ENCODE peak calls at places on chromosomes 16 and 17, in six cellular contexts. One of them, this sample, is unnamed.

GRCh38 chr17:57694051-57694450 is 51.0 kb downstream of the CCDC182 start:
- DNase-seq in colonic mucosa: no peak
- DNase-seq in ovary: no peak
- DNase-seq in adrenal gland: no peak
- DNase-seq in pancreas: no peak
- DNase-seq in CD8-positive, alpha-beta T cell: no peak
- DNase-seq in this sample: no peak

GRCh38 chr17:38761612-38762011 is 9.1 kb downstream of the PSMB3 start:
- DNase-seq in colonic mucosa: peak
- DNase-seq in ovary: no peak
- DNase-seq in adrenal gland: no peak
- DNase-seq in pancreas: no peak
- DNase-seq in CD8-positive, alpha-beta T cell: no peak
- DNase-seq in this sample: no peak

GRCh38 chr17:35183332-35183731 is 10.9 kb downstream of the SLC35G3 start:
- DNase-seq in colonic mucosa: no peak
- DNase-seq in ovary: no peak
- DNase-seq in adrenal gland: no peak
- DNase-seq in pancreas: no peak
- DNase-seq in CD8-positive, alpha-beta T cell: no peak
- DNase-seq in this sample: no peak

GRCh38 chr17:48011405-48012150 is 26.0 kb downstream of the COPZ2 start:
- DNase-seq in colonic mucosa: no peak
- DNase-seq in ovary: no peak
- DNase-seq in adrenal gland: no peak
- DNase-seq in pancreas: no peak
- DNase-seq in CD8-positive, alpha-beta T cell: peak
- DNase-seq in this sample: no peak

GRCh38 chr17:64240261-64240740 is 22.8 kb downstream of the TEX2 start:
- DNase-seq in colonic mucosa: no peak
- DNase-seq in ovary: no peak
- DNase-seq in adrenal gland: no peak
- DNase-seq in pancreas: no peak
- DNase-seq in CD8-positive, alpha-beta T cell: no peak
- DNase-seq in this sample: peak

GRCh38 chr17:6420173-6420641 is 14.7 kb downstream of the AIPL1 start:
- DNase-seq in colonic mucosa: no peak
- DNase-seq in ovary: no peak
- DNase-seq in adrenal gland: no peak
- DNase-seq in pancreas: no peak
- DNase-seq in CD8-positive, alpha-beta T cell: no peak
- DNase-seq in this sample: no peak

GRCh38 chr16:58378401-58378800 is 13.9 kb upstream of the GINS3 start:
- DNase-seq in colonic mucosa: no peak
- DNase-seq in ovary: no peak
- DNase-seq in adrenal gland: no peak
- DNase-seq in pancreas: no peak
- DNase-seq in CD8-positive, alpha-beta T cell: no peak
- DNase-seq in this sample: no peak

GRCh38 chr17:70327279-70327678 is 157.9 kb downstream of the KCNJ2 start:
- DNase-seq in colonic mucosa: no peak
- DNase-seq in ovary: no peak
- DNase-seq in adrenal gland: no peak
- DNase-seq in pancreas: no peak
- DNase-seq in CD8-positive, alpha-beta T cell: no peak
- DNase-seq in this sample: no peak

GRCh38 chr16:88070989-88071625 is 119.9 kb downstream of the BANP start:
- DNase-seq in colonic mucosa: no peak
- DNase-seq in ovary: no peak
- DNase-seq in adrenal gland: no peak
- DNase-seq in pancreas: no peak
- DNase-seq in CD8-positive, alpha-beta T cell: no peak
- DNase-seq in this sample: peak

GRCh38 chr17:31490991-31491793 is 99.7 kb downstream of the RAB11FIP4 start:
- DNase-seq in colonic mucosa: peak
- DNase-seq in ovary: no peak
- DNase-seq in adrenal gland: no peak
- DNase-seq in pancreas: no peak
- DNase-seq in CD8-positive, alpha-beta T cell: no peak
- DNase-seq in this sample: peak

GRCh38 chr16:64627288-64627687 is 494.6 kb downstream of the CDH11 start:
- DNase-seq in colonic mucosa: no peak
- DNase-seq in ovary: no peak
- DNase-seq in adrenal gland: no peak
- DNase-seq in pancreas: no peak
- DNase-seq in CD8-positive, alpha-beta T cell: no peak
- DNase-seq in this sample: no peak

GRCh38 chr16:1906846-1907165 is 11.4 kb downstream of the HS3ST6 start:
- DNase-seq in colonic mucosa: no peak
- DNase-seq in ovary: no peak
- DNase-seq in adrenal gland: no peak
- DNase-seq in pancreas: no peak
- DNase-seq in CD8-positive, alpha-beta T cell: no peak
- DNase-seq in this sample: no peak

GRCh38 chr17:9266769-9267168 is 245.5 kb downstream of the NTN1 start:
- DNase-seq in colonic mucosa: no peak
- DNase-seq in ovary: no peak
- DNase-seq in adrenal gland: no peak
- DNase-seq in pancreas: no peak
- DNase-seq in CD8-positive, alpha-beta T cell: no peak
- DNase-seq in this sample: no peak

GRCh38 chr16:15581127-15581815 is 61.7 kb downstream of the MARF1 start:
- DNase-seq in colonic mucosa: no peak
- DNase-seq in ovary: no peak
- DNase-seq in adrenal gland: no peak
- DNase-seq in pancreas: no peak
- DNase-seq in CD8-positive, alpha-beta T cell: no peak
- DNase-seq in this sample: no peak

GRCh38 chr16:65604771-65605170 is 482.9 kb upstream of the CDH11 start:
- DNase-seq in colonic mucosa: no peak
- DNase-seq in ovary: no peak
- DNase-seq in adrenal gland: no peak
- DNase-seq in pancreas: no peak
- DNase-seq in CD8-positive, alpha-beta T cell: no peak
- DNase-seq in this sample: no peak

GRCh38 chr16:50485232-50485631 is 63.0 kb upstream of the NKD1 start:
- DNase-seq in colonic mucosa: no peak
- DNase-seq in ovary: no peak
- DNase-seq in adrenal gland: no peak
- DNase-seq in pancreas: no peak
- DNase-seq in CD8-positive, alpha-beta T cell: no peak
- DNase-seq in this sample: no peak

GRCh38 chr16:86991679-86992078 is 325.5 kb downstream of the C16orf95 start:
- DNase-seq in colonic mucosa: no peak
- DNase-seq in ovary: no peak
- DNase-seq in adrenal gland: no peak
- DNase-seq in pancreas: no peak
- DNase-seq in CD8-positive, alpha-beta T cell: no peak
- DNase-seq in this sample: no peak

GRCh38 chr16:81496742-81497141 is 52.1 kb downstream of the CMIP start:
- DNase-seq in colonic mucosa: no peak
- DNase-seq in ovary: no peak
- DNase-seq in adrenal gland: no peak
- DNase-seq in pancreas: no peak
- DNase-seq in CD8-positive, alpha-beta T cell: no peak
- DNase-seq in this sample: no peak

GRCh38 chr17:50123649-50124349 is 6.2 kb downstream of the SAMD14 start:
- DNase-seq in colonic mucosa: no peak
- DNase-seq in ovary: no peak
- DNase-seq in adrenal gland: no peak
- DNase-seq in pancreas: no peak
- DNase-seq in CD8-positive, alpha-beta T cell: no peak
- DNase-seq in this sample: no peak

GRCh38 chr17:17782425-17783120 is 54.2 kb downstream of the SREBF1 start:
- DNase-seq in colonic mucosa: peak
- DNase-seq in ovary: peak
- DNase-seq in adrenal gland: no peak
- DNase-seq in pancreas: peak
- DNase-seq in CD8-positive, alpha-beta T cell: no peak
- DNase-seq in this sample: peak

GRCh38 chr17:33494156-33494555 is 201.1 kb upstream of the ASIC2 start:
- DNase-seq in colonic mucosa: no peak
- DNase-seq in ovary: no peak
- DNase-seq in adrenal gland: no peak
- DNase-seq in pancreas: no peak
- DNase-seq in CD8-positive, alpha-beta T cell: no peak
- DNase-seq in this sample: no peak

GRCh38 chr17:2564876-2565275 is 28.6 kb upstream of the PAFAH1B1 start:
- DNase-seq in colonic mucosa: peak
- DNase-seq in ovary: no peak
- DNase-seq in adrenal gland: no peak
- DNase-seq in pancreas: peak
- DNase-seq in CD8-positive, alpha-beta T cell: no peak
- DNase-seq in this sample: no peak

GRCh38 chr17:48505788-48506187 is 25.0 kb downstream of the HOXB1 start:
- DNase-seq in colonic mucosa: no peak
- DNase-seq in ovary: no peak
- DNase-seq in adrenal gland: peak
- DNase-seq in pancreas: no peak
- DNase-seq in CD8-positive, alpha-beta T cell: peak
- DNase-seq in this sample: no peak

GRCh38 chr17:20009052-20009301 is 182 bp upstream of the SPECC1 start:
- DNase-seq in colonic mucosa: no peak
- DNase-seq in ovary: no peak
- DNase-seq in adrenal gland: no peak
- DNase-seq in pancreas: no peak
- DNase-seq in CD8-positive, alpha-beta T cell: no peak
- DNase-seq in this sample: no peak

GRCh38 chr17:30376621-30377452 is 1.9 kb upstream of the CPD start:
- DNase-seq in colonic mucosa: peak
- DNase-seq in ovary: peak
- DNase-seq in adrenal gland: no peak
- DNase-seq in pancreas: no peak
- DNase-seq in CD8-positive, alpha-beta T cell: no peak
- DNase-seq in this sample: no peak

GRCh38 chr17:38353084-38353604 is 1.5 kb downstream of the SOCS7 start:
- DNase-seq in colonic mucosa: no peak
- DNase-seq in ovary: no peak
- DNase-seq in adrenal gland: no peak
- DNase-seq in pancreas: no peak
- DNase-seq in CD8-positive, alpha-beta T cell: no peak
- DNase-seq in this sample: no peak

GRCh38 chr17:72467841-72468653 is 347.2 kb downstream of the SOX9 start:
- DNase-seq in colonic mucosa: peak
- DNase-seq in ovary: no peak
- DNase-seq in adrenal gland: no peak
- DNase-seq in pancreas: no peak
- DNase-seq in CD8-positive, alpha-beta T cell: no peak
- DNase-seq in this sample: no peak

GRCh38 chr17:30363715-30364202 is 15.0 kb upstream of the CPD start:
- DNase-seq in colonic mucosa: no peak
- DNase-seq in ovary: no peak
- DNase-seq in adrenal gland: no peak
- DNase-seq in pancreas: no peak
- DNase-seq in CD8-positive, alpha-beta T cell: peak
- DNase-seq in this sample: no peak

GRCh38 chr16:56424404-56424765 is 960 bp downstream of the AMFR start:
- DNase-seq in colonic mucosa: no peak
- DNase-seq in ovary: no peak
- DNase-seq in adrenal gland: no peak
- DNase-seq in pancreas: no peak
- DNase-seq in CD8-positive, alpha-beta T cell: no peak
- DNase-seq in this sample: no peak

GRCh38 chr17:78258323-78259229 is 27.1 kb downstream of the TMEM235 start:
- DNase-seq in colonic mucosa: no peak
- DNase-seq in ovary: peak
- DNase-seq in adrenal gland: no peak
- DNase-seq in pancreas: no peak
- DNase-seq in CD8-positive, alpha-beta T cell: peak
- DNase-seq in this sample: peak

GRCh38 chr16:69720822-69721430 is 5.4 kb downstream of the NQO1 start:
- DNase-seq in colonic mucosa: no peak
- DNase-seq in ovary: no peak
- DNase-seq in adrenal gland: no peak
- DNase-seq in pancreas: no peak
- DNase-seq in CD8-positive, alpha-beta T cell: no peak
- DNase-seq in this sample: no peak

GRCh38 chr17:66021757-66022156 is 170.2 kb downstream of the CEP112 start:
- DNase-seq in colonic mucosa: no peak
- DNase-seq in ovary: no peak
- DNase-seq in adrenal gland: no peak
- DNase-seq in pancreas: no peak
- DNase-seq in CD8-positive, alpha-beta T cell: no peak
- DNase-seq in this sample: no peak
- H3K27ac ChIP-seq in colonic mucosa: no peak
- H3K27ac ChIP-seq in ovary: no peak
- H3K27ac ChIP-seq in adrenal gland: no peak
- H3K27ac ChIP-seq in pancreas: no peak
- H3K27ac ChIP-seq in CD8-positive, alpha-beta T cell: no peak
- H3K27ac ChIP-seq in this sample: no peak

DNA sequence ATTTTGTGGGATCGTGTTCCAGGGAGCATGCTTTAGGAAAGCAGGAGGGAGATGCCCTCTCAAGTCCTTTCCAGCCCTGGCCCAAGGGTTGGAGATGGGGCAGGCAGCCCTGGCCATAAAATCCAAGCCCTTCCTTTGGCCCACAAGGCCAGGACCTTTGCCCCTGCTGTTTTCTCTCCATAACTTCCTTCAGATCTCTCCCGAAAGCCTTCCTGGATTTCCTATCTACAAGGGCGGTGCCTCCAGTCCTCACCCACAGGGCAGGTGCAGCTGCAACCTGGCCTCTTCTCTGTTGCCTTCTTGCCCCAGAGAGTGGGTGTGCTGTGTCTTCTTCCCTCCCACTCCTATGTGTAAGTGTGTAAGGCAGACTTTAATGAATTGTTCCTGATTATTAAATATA is 8.5 kb upstream of the PDP2 start:
- DNase-seq in colonic mucosa: peak
- DNase-seq in ovary: no peak
- DNase-seq in adrenal gland: no peak
- DNase-seq in pancreas: no peak
- DNase-seq in CD8-positive, alpha-beta T cell: no peak
- DNase-seq in this sample: no peak
- H3K4me3 ChIP-seq in colonic mucosa: no peak
- H3K4me3 ChIP-seq in ovary: no peak
- H3K4me3 ChIP-seq in adrenal gland: no peak
- H3K4me3 ChIP-seq in pancreas: no peak
- H3K4me3 ChIP-seq in CD8-positive, alpha-beta T cell: no peak
- H3K4me3 ChIP-seq in this sample: no peak

GRCh38 chr16:84396537-84397008 is 28.2 kb downstream of the ATP2C2 start:
- DNase-seq in colonic mucosa: no peak
- DNase-seq in ovary: no peak
- DNase-seq in adrenal gland: no peak
- DNase-seq in pancreas: no peak
- DNase-seq in CD8-positive, alpha-beta T cell: no peak
- DNase-seq in this sample: no peak

GRCh38 chr16:84391151-84391873 is 23.0 kb downstream of the ATP2C2 start:
- DNase-seq in colonic mucosa: peak
- DNase-seq in ovary: no peak
- DNase-seq in adrenal gland: no peak
- DNase-seq in pancreas: no peak
- DNase-seq in CD8-positive, alpha-beta T cell: no peak
- DNase-seq in this sample: no peak

GRCh38 chr16:84397090-84397489 is 28.8 kb downstream of the ATP2C2 start:
- DNase-seq in colonic mucosa: no peak
- DNase-seq in ovary: no peak
- DNase-seq in adrenal gland: no peak
- DNase-seq in pancreas: no peak
- DNase-seq in CD8-positive, alpha-beta T cell: no peak
- DNase-seq in this sample: no peak
- TF ChIP-seq CTCF in colonic mucosa: no peak
- TF ChIP-seq CTCF in ovary: no peak
- TF ChIP-seq CTCF in adrenal gland: no peak
- TF ChIP-seq CTCF in pancreas: no peak
- TF ChIP-seq CTCF in CD8-positive, alpha-beta T cell: no peak
- TF ChIP-seq CTCF in this sample: no peak

GRCh38 chr16:14300631-14301149 is 229.6 kb downstream of the MRTFB start:
- DNase-seq in colonic mucosa: peak
- DNase-seq in ovary: peak
- DNase-seq in adrenal gland: peak
- DNase-seq in pancreas: peak
- DNase-seq in CD8-positive, alpha-beta T cell: peak
- DNase-seq in this sample: peak
- H3K27ac ChIP-seq in colonic mucosa: no peak
- H3K27ac ChIP-seq in ovary: no peak
- H3K27ac ChIP-seq in adrenal gland: peak
- H3K27ac ChIP-seq in pancreas: peak
- H3K27ac ChIP-seq in CD8-positive, alpha-beta T cell: no peak
- H3K27ac ChIP-seq in this sample: peak